ENCODE peak calls at places on chromosomes 5 and 9, in four cellular contexts. One of them, this sample, is unnamed.

GRCh38 chr5:174505621-174506020 is 218.8 kb upstream of the MSX2 start:
- DNase-seq in amniotic stem cell: no peak
- DNase-seq in activated T-helper 1 cell treated with Interleukin-2 at 50 U/mL for 16 hours: no peak
- DNase-seq in astrocyte of the spinal cord: peak; percentile 16
- DNase-seq in this sample: no peak

GRCh38 chr5:146137967-146138403 is 32.6 kb upstream of the PLAC8L1 start:
- DNase-seq in amniotic stem cell: no peak
- DNase-seq in activated T-helper 1 cell treated with Interleukin-2 at 50 U/mL for 16 hours: no peak
- DNase-seq in astrocyte of the spinal cord: peak; percentile 48
- DNase-seq in this sample: peak; percentile 12

GRCh38 chr5:6713274-6714181 is at the start of gene TENT4A:
- DNase-seq in amniotic stem cell: no peak
- DNase-seq in activated T-helper 1 cell treated with Interleukin-2 at 50 U/mL for 16 hours: no peak
- DNase-seq in astrocyte of the spinal cord: no peak
- DNase-seq in this sample: no peak

GRCh38 chr9:76756273-76756650 is 8.0 kb upstream of the PCA3 start:
- DNase-seq in amniotic stem cell: no peak
- DNase-seq in activated T-helper 1 cell treated with Interleukin-2 at 50 U/mL for 16 hours: no peak
- DNase-seq in astrocyte of the spinal cord: peak; percentile 19
- DNase-seq in this sample: no peak

GRCh38 chr5:147949711-147950573 is 43.6 kb upstream of the C5orf46 start:
- DNase-seq in amniotic stem cell: peak; percentile 5
- DNase-seq in activated T-helper 1 cell treated with Interleukin-2 at 50 U/mL for 16 hours: no peak
- DNase-seq in astrocyte of the spinal cord: peak; percentile 58
- DNase-seq in this sample: no peak

GRCh38 chr5:142924135-142924883 is 154.1 kb downstream of the ARHGAP26 start:
- DNase-seq in amniotic stem cell: no peak
- DNase-seq in activated T-helper 1 cell treated with Interleukin-2 at 50 U/mL for 16 hours: no peak
- DNase-seq in astrocyte of the spinal cord: peak; percentile 38
- DNase-seq in this sample: no peak

GRCh38 chr5:88930336-88930735 is 47.4 kb upstream of the MEF2C start:
- DNase-seq in amniotic stem cell: no peak
- DNase-seq in activated T-helper 1 cell treated with Interleukin-2 at 50 U/mL for 16 hours: no peak
- DNase-seq in astrocyte of the spinal cord: no peak
- DNase-seq in this sample: no peak

GRCh38 chr9:653421-653820 is 188.1 kb upstream of the DMRT1 start:
- DNase-seq in amniotic stem cell: no peak
- DNase-seq in activated T-helper 1 cell treated with Interleukin-2 at 50 U/mL for 16 hours: no peak
- DNase-seq in astrocyte of the spinal cord: no peak
- DNase-seq in this sample: no peak

GRCh38 chr9:73200694-73201432 is 49.2 kb downstream of the ANXA1 start:
- DNase-seq in amniotic stem cell: peak; percentile 34
- DNase-seq in activated T-helper 1 cell treated with Interleukin-2 at 50 U/mL for 16 hours: no peak
- DNase-seq in astrocyte of the spinal cord: peak; percentile 46
- DNase-seq in this sample: no peak

GRCh38 chr5:6469836-6470235 is 21.2 kb downstream of the UBE2QL1 start:
- DNase-seq in amniotic stem cell: no peak
- DNase-seq in activated T-helper 1 cell treated with Interleukin-2 at 50 U/mL for 16 hours: no peak
- DNase-seq in astrocyte of the spinal cord: no peak
- DNase-seq in this sample: no peak

GRCh38 chr5:148515460-148515859 is 131.7 kb downstream of the FBXO38 start:
- DNase-seq in amniotic stem cell: no peak
- DNase-seq in activated T-helper 1 cell treated with Interleukin-2 at 50 U/mL for 16 hours: no peak
- DNase-seq in astrocyte of the spinal cord: no peak
- DNase-seq in this sample: no peak

GRCh38 chr5:180127682-180128670 is 56.4 kb upstream of the RNF130 start:
- DNase-seq in amniotic stem cell: no peak
- DNase-seq in activated T-helper 1 cell treated with Interleukin-2 at 50 U/mL for 16 hours: no peak
- DNase-seq in astrocyte of the spinal cord: no peak
- DNase-seq in this sample: no peak

GRCh38 chr5:72402959-72403628 is 82.9 kb downstream of the PTCD2 start:
- DNase-seq in amniotic stem cell: no peak
- DNase-seq in activated T-helper 1 cell treated with Interleukin-2 at 50 U/mL for 16 hours: no peak
- DNase-seq in astrocyte of the spinal cord: peak; percentile 47
- DNase-seq in this sample: no peak

GRCh38 chr5:179239256-179240135 is 105.8 kb downstream of the ADAMTS2 start:
- DNase-seq in amniotic stem cell: no peak
- DNase-seq in activated T-helper 1 cell treated with Interleukin-2 at 50 U/mL for 16 hours: no peak
- DNase-seq in astrocyte of the spinal cord: no peak
- DNase-seq in this sample: no peak

GRCh38 chr5:139699352-139699751 is 51.2 kb downstream of the CXXC5 start:
- DNase-seq in amniotic stem cell: no peak
- DNase-seq in activated T-helper 1 cell treated with Interleukin-2 at 50 U/mL for 16 hours: no peak
- DNase-seq in astrocyte of the spinal cord: no peak
- DNase-seq in this sample: no peak

GRCh38 chr5:157361865-157362465 is 96.0 kb downstream of the CYFIP2 start:
- DNase-seq in amniotic stem cell: no peak
- DNase-seq in activated T-helper 1 cell treated with Interleukin-2 at 50 U/mL for 16 hours: no peak
- DNase-seq in astrocyte of the spinal cord: peak; percentile 47
- DNase-seq in this sample: no peak

GRCh38 chr9:19410594-19410993 is 1.8 kb downstream of the ACER2 start:
- DNase-seq in amniotic stem cell: no peak
- DNase-seq in activated T-helper 1 cell treated with Interleukin-2 at 50 U/mL for 16 hours: no peak
- DNase-seq in astrocyte of the spinal cord: no peak
- DNase-seq in this sample: no peak

GRCh38 chr5:170813231-170813630 is 29.7 kb downstream of the GABRP start:
- DNase-seq in amniotic stem cell: no peak
- DNase-seq in activated T-helper 1 cell treated with Interleukin-2 at 50 U/mL for 16 hours: no peak
- DNase-seq in astrocyte of the spinal cord: no peak
- DNase-seq in this sample: no peak

GRCh38 chr5:95993776-95994175 is 32.1 kb upstream of the ELL2 start:
- DNase-seq in amniotic stem cell: no peak
- DNase-seq in activated T-helper 1 cell treated with Interleukin-2 at 50 U/mL for 16 hours: no peak
- DNase-seq in astrocyte of the spinal cord: no peak
- DNase-seq in this sample: no peak

GRCh38 chr5:67404261-67405100 is 207.9 kb upstream of the CD180 start:
- DNase-seq in amniotic stem cell: no peak
- DNase-seq in activated T-helper 1 cell treated with Interleukin-2 at 50 U/mL for 16 hours: no peak
- DNase-seq in astrocyte of the spinal cord: peak; percentile 82
- DNase-seq in this sample: no peak

GRCh38 chr5:178196413-178196812 is 7.9 kb upstream of the HNRNPAB start:
- DNase-seq in amniotic stem cell: no peak
- DNase-seq in activated T-helper 1 cell treated with Interleukin-2 at 50 U/mL for 16 hours: no peak
- DNase-seq in astrocyte of the spinal cord: no peak
- DNase-seq in this sample: no peak

GRCh38 chr5:44862808-44863207 is 54.1 kb downstream of the MRPS30 start:
- DNase-seq in amniotic stem cell: no peak
- DNase-seq in activated T-helper 1 cell treated with Interleukin-2 at 50 U/mL for 16 hours: no peak
- DNase-seq in astrocyte of the spinal cord: peak; percentile 44
- DNase-seq in this sample: no peak

GRCh38 chr9:4324513-4324912 is 24.6 kb upstream of the GLIS3 start:
- DNase-seq in amniotic stem cell: no peak
- DNase-seq in activated T-helper 1 cell treated with Interleukin-2 at 50 U/mL for 16 hours: no peak
- DNase-seq in astrocyte of the spinal cord: peak; percentile 85
- DNase-seq in this sample: no peak

GRCh38 chr9:112863214-112863613 is 27.5 kb downstream of the SLC46A2 start:
- DNase-seq in amniotic stem cell: no peak
- DNase-seq in activated T-helper 1 cell treated with Interleukin-2 at 50 U/mL for 16 hours: no peak
- DNase-seq in astrocyte of the spinal cord: no peak
- DNase-seq in this sample: no peak

GRCh38 chr5:8683528-8683927 is 814.6 kb downstream of the MTRR start:
- DNase-seq in amniotic stem cell: no peak
- DNase-seq in activated T-helper 1 cell treated with Interleukin-2 at 50 U/mL for 16 hours: no peak
- DNase-seq in astrocyte of the spinal cord: no peak
- DNase-seq in this sample: no peak

GRCh38 chr9:135718616-135719015 is 16.6 kb downstream of the KCNT1 start:
- DNase-seq in amniotic stem cell: no peak
- DNase-seq in activated T-helper 1 cell treated with Interleukin-2 at 50 U/mL for 16 hours: no peak
- DNase-seq in astrocyte of the spinal cord: no peak
- DNase-seq in this sample: no peak

GRCh38 chr5:16140944-16141343 is 38.6 kb downstream of the MARCHF11 start:
- DNase-seq in amniotic stem cell: no peak
- DNase-seq in activated T-helper 1 cell treated with Interleukin-2 at 50 U/mL for 16 hours: no peak
- DNase-seq in astrocyte of the spinal cord: peak; percentile 49
- DNase-seq in this sample: no peak

GRCh38 chr5:56607074-56607473 is 208.3 kb upstream of the MAP3K1 start:
- DNase-seq in amniotic stem cell: peak; percentile 14
- DNase-seq in activated T-helper 1 cell treated with Interleukin-2 at 50 U/mL for 16 hours: no peak
- DNase-seq in astrocyte of the spinal cord: no peak
- DNase-seq in this sample: no peak

GRCh38 chr5:78534148-78535009 is 114.2 kb downstream of the LHFPL2 start:
- DNase-seq in amniotic stem cell: peak; percentile 28
- DNase-seq in activated T-helper 1 cell treated with Interleukin-2 at 50 U/mL for 16 hours: no peak
- DNase-seq in astrocyte of the spinal cord: peak; percentile 81
- DNase-seq in this sample: no peak

GRCh38 chr5:145341842-145342241 is 493.3 kb downstream of the PRELID2 start:
- DNase-seq in amniotic stem cell: no peak
- DNase-seq in activated T-helper 1 cell treated with Interleukin-2 at 50 U/mL for 16 hours: no peak
- DNase-seq in astrocyte of the spinal cord: no peak
- DNase-seq in this sample: no peak

GRCh38 chr9:99231708-99232107 is 9.6 kb downstream of the SEC61B start:
- DNase-seq in amniotic stem cell: no peak
- DNase-seq in activated T-helper 1 cell treated with Interleukin-2 at 50 U/mL for 16 hours: no peak
- DNase-seq in astrocyte of the spinal cord: no peak
- DNase-seq in this sample: no peak

GRCh38 chr5:53027913-53028312 is 38.8 kb downstream of the ITGA2 start:
- DNase-seq in amniotic stem cell: no peak
- DNase-seq in activated T-helper 1 cell treated with Interleukin-2 at 50 U/mL for 16 hours: no peak
- DNase-seq in astrocyte of the spinal cord: peak; percentile 70
- DNase-seq in this sample: no peak

GRCh38 chr9:95907794-95908193 is 32.3 kb downstream of the ERCC6L2 start:
- DNase-seq in amniotic stem cell: no peak
- DNase-seq in activated T-helper 1 cell treated with Interleukin-2 at 50 U/mL for 16 hours: no peak
- DNase-seq in astrocyte of the spinal cord: no peak
- DNase-seq in this sample: no peak

GRCh38 chr5:59738039-59738438 is 155.5 kb downstream of the PDE4D start:
- DNase-seq in amniotic stem cell: no peak
- DNase-seq in activated T-helper 1 cell treated with Interleukin-2 at 50 U/mL for 16 hours: no peak
- DNase-seq in astrocyte of the spinal cord: no peak
- DNase-seq in this sample: no peak

GRCh38 chr9:15104826-15105420 is 194.7 kb upstream of the FREM1 start:
- DNase-seq in amniotic stem cell: no peak
- DNase-seq in activated T-helper 1 cell treated with Interleukin-2 at 50 U/mL for 16 hours: no peak
- DNase-seq in astrocyte of the spinal cord: peak; percentile 32
- DNase-seq in this sample: no peak

GRCh38 chr5:178642351-178642909 is 15.6 kb upstream of the CLK4 start:
- DNase-seq in amniotic stem cell: peak; percentile 97
- DNase-seq in activated T-helper 1 cell treated with Interleukin-2 at 50 U/mL for 16 hours: no peak
- DNase-seq in astrocyte of the spinal cord: peak; percentile 94
- DNase-seq in this sample: peak; percentile 75

GRCh38 chr9:120715331-120715924 is 1.2 kb upstream of the MEGF9 start:
- DNase-seq in amniotic stem cell: no peak
- DNase-seq in activated T-helper 1 cell treated with Interleukin-2 at 50 U/mL for 16 hours: no peak
- DNase-seq in astrocyte of the spinal cord: peak; percentile 66
- DNase-seq in this sample: no peak

GRCh38 chr5:80255425-80255751 is 460 bp downstream of the SERINC5 start:
- DNase-seq in amniotic stem cell: no peak
- DNase-seq in activated T-helper 1 cell treated with Interleukin-2 at 50 U/mL for 16 hours: peak; percentile 37
- DNase-seq in astrocyte of the spinal cord: peak; percentile 66
- DNase-seq in this sample: no peak

GRCh38 chr9:37676411-37676830 is 25.7 kb downstream of the FRMPD1 start:
- DNase-seq in amniotic stem cell: no peak
- DNase-seq in activated T-helper 1 cell treated with Interleukin-2 at 50 U/mL for 16 hours: no peak
- DNase-seq in astrocyte of the spinal cord: peak; percentile 2
- DNase-seq in this sample: peak; percentile 1